ENCODE peak calls at places on chromosomes 4 and X, in ten cellular contexts. Z is sigmoid colon; A is T-helper 1 cell; X is GM04504; B is transverse colon; F is mammary epithelial cell; C is putamen; S is dermis microvascular lymphatic vessel endothelial cell; Q is activated CD8-positive, alpha-beta memory T cell treated with anti-CD3 and anti-CD28 coated beads for 1 hour; Y is activated T-helper 1 cell treated with anti-CD3 and anti-CD28 coated beads, Interleukin-12 subunit alpha, Interleukin-12 subunit beta, Interleukin-2, Interleukin-4 antibody, amounts not matched to agents 30 ng/mL and 10 ng/mL and 1 ng/mL, durations not matched to agents 14 hours and 24 hours and 36 hours. D is an unnamed sample.

GRCh38 chr4:161642708-161643107 is 521.1 kb downstream of the FSTL5 start:
- DNase-seq in Z (no peak), F (no peak), X (no peak), Q (no peak), C (no peak), B (no peak), Y (no peak), A (no peak), S (no peak), D (no peak)

GRCh38 chrX:107454302-107454701 is 4.8 kb downstream of the FRMPD3 start:
- DNase-seq in B (no peak), Y (no peak), Q (no peak), C (no peak), S (no peak), Z (no peak), F (peak; percentile 73), A (no peak), X (no peak), D (no peak)

GRCh38 chr4:3204021-3204431 is 44.9 kb upstream of the MSANTD1 start:
- DNase-seq in Q (no peak), S (no peak), C (no peak), X (peak; percentile 33), B (peak; percentile 41), A (no peak), F (no peak), Z (peak; percentile 90), Y (no peak), D (no peak)

GRCh38 chrX:23317799-23318724 is 16.6 kb upstream of the PTCHD1 start:
- DNase-seq in Z (no peak), A (no peak), B (peak; percentile 12), S (no peak), Y (peak; percentile 1), Q (no peak), X (no peak), C (no peak), F (no peak), D (no peak)

GRCh38 chrX:148134578-148134977 is 153.4 kb downstream of the FMR1NB start:
- DNase-seq in B (no peak), C (no peak), F (no peak), S (no peak), Y (no peak), X (no peak), A (no peak), Q (no peak), Z (no peak), D (no peak)

GRCh38 chr4:167359711-167360110 is 125.4 kb upstream of the SPOCK3 start:
- DNase-seq in Q (no peak), F (no peak), S (no peak), A (no peak), C (no peak), Y (no peak), Z (no peak), B (no peak), X (no peak), D (no peak)

GRCh38 chr4:10336471-10336870 is 120.8 kb downstream of the ZNF518B start:
- DNase-seq in S (no peak), C (no peak), Q (no peak), A (no peak), Z (no peak), F (peak; percentile 89), Y (no peak), X (peak; percentile 51), B (no peak), D (no peak)

GRCh38 chr4:133000012-133000411 is 149.1 kb upstream of the PCDH10 start:
- DNase-seq in Z (no peak), F (peak; percentile 27), X (no peak), S (no peak), A (no peak), Y (no peak), C (no peak), B (no peak), Q (no peak), D (no peak)

GRCh38 chr4:25915359-25915716 is 1.3 kb downstream of the SMIM20 start:
- DNase-seq in Z (no peak), X (no peak), S (no peak), A (no peak), Y (no peak), F (no peak), C (no peak), B (no peak), Q (no peak), D (no peak)

GRCh38 chr4:38889143-38889542 is 21.5 kb downstream of the FAM114A1 start:
- DNase-seq in Q (no peak), A (no peak), S (peak; percentile 83), F (peak; percentile 78), Z (no peak), B (no peak), X (peak; percentile 37), C (peak; percentile 79), Y (no peak), D (no peak)

GRCh38 chrX:12153317-12153716 is 15.0 kb downstream of the FRMPD4 start:
- DNase-seq in Y (no peak), Z (no peak), B (no peak), S (no peak), Q (no peak), X (no peak), F (no peak), C (no peak), A (no peak), D (no peak)